ENCODE peak calls at places on chromosome 9, in seven cellular contexts. X is DND-41; A is ovary; S is cardiac muscle cell; G is pancreas; U is body of pancreas; W is CD8-positive, alpha-beta T cell. E is an unnamed sample. For H3K36me3, the result is how much of the 10 kb centered on the place peaks cover.

GRCh38 chr9:117919594-117919993 is 215.4 kb downstream of the TLR4 start:
- DNase-seq in A (no peak), W (no peak), X (no peak), G (no peak), S (no peak), U (no peak), E (no peak)

GRCh38 chr9:131140112-131140511 is 14.7 kb downstream of the NUP214 start:
- DNase-seq in A (no peak), X (no peak), S (no peak), G (no peak), U (no peak), W (no peak), E (no peak)

GRCh38 chr9:19201899-19202891 is 28.3 kb upstream of the DENND4C start:
- DNase-seq in G (no peak), S (peak), U (peak), X (no peak), W (no peak), A (no peak), E (no peak)

GRCh38 chr9:109107402-109108240 is 12.1 kb downstream of the TMEM245 start:
- DNase-seq in X (no peak), W (no peak), G (no peak), S (no peak), U (no peak), A (peak), E (no peak)

GRCh38 chr9:20994486-20994885 is 37.0 kb downstream of the HACD4 start:
- DNase-seq in G (no peak), U (no peak), A (no peak), X (no peak), W (no peak), S (no peak), E (no peak)

GRCh38 chr9:1032181-1032580 is 18.0 kb upstream of the DMRT2 start:
- DNase-seq in U (no peak), W (no peak), S (no peak), A (no peak), G (no peak), X (no peak), E (no peak)

GRCh38 chr9:136975624-136976023 is 1.7 kb upstream of the PTGDS start:
- DNase-seq in U (no peak), S (no peak), X (no peak), G (no peak), W (no peak), A (no peak), E (no peak)

GRCh38 chr9:76676857-76677256 is 87.4 kb upstream of the PCA3 start:
- DNase-seq in G (no peak), S (no peak), A (no peak), U (no peak), W (no peak), X (no peak), E (no peak)

GRCh38 chr9:13555989-13556500 is 276.6 kb upstream of the MPDZ start:
- DNase-seq in S (no peak), G (no peak), A (no peak), U (no peak), W (no peak), X (no peak), E (no peak)

GRCh38 chr9:76605271-76605670 is 146.3 kb downstream of the GCNT1 start:
- DNase-seq in U (no peak), G (no peak), X (no peak), W (no peak), S (no peak), A (no peak), E (no peak)

GRCh38 chr9:93260290-93261066 is 76.5 kb downstream of the WNK2 start:
- DNase-seq in A (no peak), X (peak), G (peak), U (no peak), S (no peak), W (no peak), E (no peak)

GRCh38 chr9:10674586-10674985 is 61.8 kb upstream of the PTPRD start:
- DNase-seq in S (no peak), X (no peak), U (no peak), W (no peak), A (no peak), G (no peak), E (no peak)

GRCh38 chr9:82764270-82764669 is 298.7 kb downstream of the RASEF start:
- DNase-seq in U (no peak), X (peak), G (no peak), W (no peak), A (no peak), S (no peak), E (no peak)

GRCh38 chr9:124602204-124602603 is 95.0 kb upstream of the NR5A1 start:
- DNase-seq in G (no peak), A (no peak), S (no peak), X (no peak), U (no peak), W (no peak), E (no peak)

GRCh38 chr9:78324682-78325081 is 27.8 kb downstream of the PSAT1 start:
- DNase-seq in U (no peak), G (no peak), X (no peak), A (no peak), W (no peak), S (no peak), E (no peak)

GRCh38 chr9:111632051-111632450 is 917 bp downstream of the DNAJC25 start:
- DNase-seq in S (no peak), X (no peak), W (no peak), A (no peak), G (no peak), U (no peak), E (no peak)

GRCh38 chr9:111621895-111622480 is 9.1 kb upstream of the DNAJC25 start:
- DNase-seq in G (no peak), S (no peak), A (peak), W (no peak), U (peak), X (peak), E (no peak)

GRCh38 chr9:99357575-99357974 is 135.5 kb downstream of the SEC61B start:
- DNase-seq in U (no peak), W (no peak), G (no peak), A (no peak), S (peak), X (no peak), E (no peak)

GRCh38 chr9:131190191-131190590 is 64.8 kb downstream of the NUP214 start:
- DNase-seq in G (no peak), A (no peak), W (no peak), S (no peak), U (no peak), X (no peak), E (no peak)

GRCh38 chr9:68851657-68852056 is 146.6 kb downstream of the PIP5K1B start:
- DNase-seq in G (no peak), A (no peak), W (no peak), U (no peak), S (no peak), X (no peak), E (no peak)

GRCh38 chr9:93010696-93011095 is 47.8 kb upstream of the SUSD3 start:
- DNase-seq in S (no peak), W (no peak), G (no peak), A (no peak), X (no peak), U (no peak), E (no peak)

GRCh38 chr9:95311956-95312355 is 5.6 kb downstream of the FANCC start:
- DNase-seq in W (no peak), X (no peak), S (no peak), U (no peak), A (no peak), G (no peak), E (no peak)

GRCh38 chr9:18936094-18936871 is 96.7 kb downstream of the SAXO1 start:
- DNase-seq in A (no peak), G (no peak), U (no peak), W (no peak), X (no peak), S (no peak), E (no peak)

GRCh38 chr9:37037137-37037743 is 3.2 kb upstream of the PAX5 start:
- DNase-seq in X (peak), G (no peak), U (no peak), W (no peak), S (no peak), A (no peak), E (no peak)

GRCh38 chr9:24242599-24242998 is 303.1 kb downstream of the IZUMO3 start:
- DNase-seq in G (no peak), A (no peak), S (no peak), W (no peak), X (no peak), U (no peak), E (no peak)

GRCh38 chr9:83649515-83649914 is 26.6 kb downstream of the IDNK start:
- DNase-seq in S (no peak), X (no peak), W (no peak), A (no peak), G (no peak), U (no peak), E (no peak)

GRCh38 chr9:82031538-82032280 is 43.1 kb downstream of the SPATA31D1 start:
- DNase-seq in W (peak), A (peak), G (no peak), S (no peak), U (peak), X (no peak), E (peak)

GRCh38 chr9:70435948-70436347 is 21.5 kb upstream of the KLF9 start:
- DNase-seq in G (no peak), W (no peak), X (no peak), A (no peak), S (no peak), U (no peak), E (no peak)

GRCh38 chr9:135622415-135623020 is 16.8 kb downstream of the GLT6D1 start:
- DNase-seq in G (no peak), U (no peak), W (no peak), A (no peak), S (no peak), X (no peak), E (no peak)

GRCh38 chr9:70563437-70564204 is 149.2 kb upstream of the KLF9 start:
- DNase-seq in W (peak), X (peak), A (no peak), S (no peak), U (no peak), G (no peak), E (no peak)

GRCh38 chr9:79053613-79054012 is 518.2 kb upstream of the TLE4 start:
- DNase-seq in G (no peak), X (no peak), S (no peak), U (no peak), W (no peak), A (no peak), E (no peak)

GRCh38 chr9:125867752-125868400 is 120.7 kb downstream of the PBX3 start:
- DNase-seq in G (no peak), S (no peak), U (no peak), A (no peak), X (no peak), W (no peak), E (no peak)

GRCh38 chr9:121827251-121827967 is 176.0 kb downstream of the DAB2IP start:
- DNase-seq in S (no peak), W (no peak), A (no peak), U (no peak), X (no peak), G (no peak), E (no peak)

GRCh38 chr9:17824191-17824926 is 245.5 kb downstream of the SH3GL2 start:
- DNase-seq in U (no peak), G (no peak), S (peak), W (no peak), A (no peak), X (no peak), E (no peak)

GRCh38 chr9:38130724-38131123 is 61.7 kb upstream of the SHB start:
- DNase-seq in U (peak), S (no peak), X (no peak), A (no peak), W (no peak), G (peak), E (no peak)

GRCh38 chr9:118596374-118597015 is 772.7 kb downstream of the BRINP1 start:
- DNase-seq in S (no peak), X (no peak), W (no peak), U (no peak), A (no peak), G (no peak), E (no peak)

GRCh38 chr9:74066605-74067004 is 430.5 kb upstream of the RORB start:
- DNase-seq in A (no peak), U (no peak), W (no peak), S (no peak), X (no peak), G (no peak), E (no peak)

GRCh38 chr9:87722393-87722792 is 3.5 kb upstream of the CTSL start:
- DNase-seq in U (no peak), S (no peak), X (no peak), A (no peak), G (no peak), W (no peak), E (no peak)
- TF ChIP-seq CTCF in U (no peak), S (no peak), X (no peak), A (no peak), G (no peak), W (no peak), E (no peak)

DNA sequence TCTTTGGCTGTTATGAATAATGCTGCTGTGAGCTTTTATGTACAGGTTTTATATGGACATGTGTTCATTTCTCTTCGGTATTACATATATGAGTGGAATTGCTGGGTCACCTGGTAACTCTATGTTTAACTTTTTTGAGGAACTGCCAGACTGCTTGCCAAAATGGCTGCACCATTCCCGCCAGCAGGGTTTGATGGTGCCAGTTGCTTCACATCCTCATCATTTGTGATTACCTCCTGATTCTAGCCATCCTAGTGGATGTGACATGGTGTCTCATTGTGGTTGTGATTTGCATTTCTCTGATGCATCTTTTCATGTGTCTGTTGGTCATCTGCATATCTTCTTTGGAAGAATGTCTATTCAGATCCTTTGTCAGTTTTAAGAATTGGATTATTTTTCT is 10.7 kb downstream of the NANS start:
- DNase-seq in G (no peak), W (no peak), A (no peak), X (no peak), S (no peak), U (no peak), E (no peak)
- H3K36me3 ChIP-seq in G (under half), W (under half), A (under half), X (under half), S (under half), U (under half), E (under half)

DNA sequence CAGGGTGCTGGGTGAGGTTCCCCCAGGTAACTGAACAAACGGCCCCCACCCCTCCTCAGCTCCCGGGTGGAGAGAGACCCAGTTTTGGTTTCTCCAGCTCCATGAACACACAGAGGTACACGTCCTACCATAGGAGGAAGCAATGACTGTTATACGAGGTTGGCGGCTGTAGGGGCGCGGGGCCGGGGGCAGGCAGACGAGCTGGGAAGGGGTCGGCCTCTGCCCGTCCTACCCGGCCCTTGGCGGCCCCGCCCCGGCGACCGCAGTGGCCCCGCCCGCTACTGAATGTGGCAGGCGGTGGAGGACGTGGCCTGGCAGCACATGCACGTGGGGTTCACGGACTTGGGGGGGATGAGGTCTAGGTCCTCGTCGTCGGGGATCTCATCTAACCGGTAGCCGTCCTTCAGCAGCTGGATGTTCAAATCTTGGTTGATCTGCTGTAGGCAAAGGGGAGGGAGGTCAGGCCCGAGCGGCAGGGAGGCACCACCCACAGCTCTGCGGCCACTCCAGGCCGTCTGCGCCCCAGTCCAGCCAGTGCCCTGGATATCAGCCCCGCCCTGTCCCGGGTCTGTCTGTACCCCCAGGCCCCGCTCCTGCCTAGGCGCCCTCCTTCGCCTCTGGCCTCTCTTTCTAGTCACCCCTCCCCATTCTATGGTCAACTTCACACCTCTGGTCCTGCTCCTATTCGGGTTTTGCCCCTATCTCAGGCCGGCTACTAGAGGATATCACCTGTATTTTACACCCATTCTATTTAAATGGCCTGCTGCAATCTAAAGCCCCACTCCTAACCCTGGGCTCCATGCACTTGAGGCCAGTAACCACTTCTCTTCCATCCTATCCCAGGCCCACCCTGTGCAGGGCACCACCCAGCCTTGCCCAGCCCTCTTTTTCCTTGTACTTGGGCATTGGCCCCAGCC is 24.2 kb upstream of the MYORG start:
- DNase-seq in S (no peak), W (no peak), A (no peak), G (no peak), U (no peak), X (no peak), E (no peak)
- TF ChIP-seq CTCF in S (no peak), W (no peak), A (no peak), G (no peak), U (no peak), X (no peak), E (no peak)

GRCh38 chr9:110457245-110457644 is 119.6 kb upstream of the TXNDC8 start:
- DNase-seq in G (no peak), X (no peak), W (no peak), U (no peak), A (no peak), S (no peak), E (no peak)
- H3K36me3 ChIP-seq in G (under half), X (under half), W (under half), U (under half), A (under half), S (under half), E (under half)

DNA sequence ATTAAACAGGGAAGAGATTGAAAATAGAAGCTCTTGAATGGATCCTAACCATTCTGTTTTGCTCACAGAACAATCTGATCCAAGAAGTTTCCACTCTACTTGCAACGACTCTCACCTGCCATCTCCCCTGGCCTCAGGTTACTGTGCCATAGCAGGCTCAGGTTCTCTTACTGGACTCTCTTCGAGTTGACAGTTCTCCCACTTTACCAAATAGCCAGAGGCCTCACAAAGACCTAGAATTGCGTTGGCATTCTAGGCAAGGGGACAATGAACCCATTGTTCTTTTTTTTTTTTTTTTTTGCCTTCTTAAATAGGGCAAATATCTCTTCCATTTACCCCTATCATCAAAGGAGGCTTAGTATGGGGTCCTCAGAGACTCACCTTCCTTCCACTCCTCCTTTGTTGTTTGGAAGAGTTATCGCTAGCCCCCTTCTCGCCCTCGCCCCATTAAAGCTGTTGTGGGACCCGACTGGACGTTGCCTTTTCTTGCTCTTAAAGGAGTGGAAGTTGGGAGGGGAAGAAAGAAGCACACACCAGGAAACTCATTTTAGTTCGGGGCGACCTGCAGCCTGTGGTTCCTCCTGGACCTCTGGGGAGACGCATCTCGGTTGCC is 688 bp upstream of the PLPPR1 start:
- DNase-seq in X (no peak), G (no peak), W (no peak), S (no peak), U (no peak), A (no peak), E (no peak)
- TF ChIP-seq CTCF in X (no peak), G (no peak), W (no peak), S (no peak), U (no peak), A (no peak), E (no peak)

GRCh38 chr9:133347985-133348762 is at the start of the genes MED22 and RPL7A:
- DNase-seq in W (peak), X (peak), G (peak), S (peak), A (peak), U (peak), E (peak)
- H3K36me3 ChIP-seq in W (under half), X (half or more), G (under half), S (half or more), A (under half), U (under half), E (half or more)

GRCh38 chr9:132214027-132214622 is 52.3 kb downstream of the NTNG2 start:
- DNase-seq in U (peak), W (no peak), X (no peak), A (peak), G (peak), S (peak), E (peak)
- TF ChIP-seq CTCF in U (peak), W (no peak), X (no peak), A (no peak), G (peak), S (peak), E (no peak)

GRCh38 chr9:35708146-35708545 is 18.4 kb upstream of the TPM2 start:
- DNase-seq in G (no peak), A (no peak), S (no peak), X (no peak), U (no peak), W (no peak), E (no peak)
- H3K36me3 ChIP-seq in G (under half), A (under half), S (half or more), X (half or more), U (under half), W (half or more), E (under half)

GRCh38 chr9:4380406-4380805 is 80.5 kb upstream of the GLIS3 start:
- DNase-seq in X (no peak), A (no peak), S (no peak), W (no peak), G (no peak), U (no peak), E (no peak)

GRCh38 chr9:4371108-4371507 is 71.2 kb upstream of the GLIS3 start:
- DNase-seq in A (no peak), S (no peak), U (no peak), G (no peak), X (no peak), W (no peak), E (peak)

GRCh38 chr9:4370501-4370900 is 70.6 kb upstream of the GLIS3 start:
- DNase-seq in A (no peak), W (no peak), X (no peak), S (no peak), G (no peak), U (no peak), E (no peak)

DNA sequence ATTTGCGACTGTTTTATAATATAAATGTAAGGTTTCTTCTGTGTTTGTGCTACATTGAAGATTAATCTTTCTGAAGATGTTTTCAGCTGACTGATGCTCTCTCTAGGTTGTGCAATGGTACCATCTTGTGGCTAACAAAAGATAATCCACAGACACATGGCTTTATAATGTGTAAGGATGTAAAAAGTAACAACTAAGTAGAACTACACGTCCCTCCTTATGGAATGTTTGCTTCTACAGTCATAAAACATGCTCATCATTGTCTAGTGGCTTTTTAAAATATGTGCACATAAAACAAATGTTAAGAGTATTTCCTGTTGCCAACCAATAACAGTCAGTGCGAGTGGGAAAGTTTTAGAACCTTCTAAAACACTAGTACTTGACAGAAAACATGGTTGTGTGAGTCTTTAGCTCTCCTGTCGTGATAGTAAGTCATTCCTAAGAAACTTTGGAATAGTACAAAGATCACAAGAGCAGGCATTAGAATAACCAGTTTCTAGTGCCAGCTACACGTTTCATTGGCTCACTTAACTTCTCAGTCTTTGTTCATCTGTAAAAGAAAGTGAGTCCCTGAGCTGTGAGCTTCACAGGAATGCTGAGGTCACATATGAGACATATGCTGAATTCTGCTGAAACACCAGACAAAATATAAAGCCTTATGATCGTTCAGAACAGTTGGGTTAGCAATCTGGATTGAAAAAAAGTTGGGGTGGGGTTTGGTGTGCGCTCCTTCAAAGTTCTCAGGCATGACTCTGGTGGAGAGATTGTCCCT is 75.7 kb upstream of the GLIS3 start:
- DNase-seq in A (no peak), U (no peak), W (no peak), G (no peak), X (no peak), S (peak), E (no peak)
- TF ChIP-seq CTCF in A (peak), U (peak), W (no peak), G (peak), X (peak), S (peak), E (peak)